ENCODE peak calls at places on chromosomes 6 and 20, in seven cellular contexts. C is IMR-90, U is HCT116, H is tibial nerve, S is A549, N is astrocyte of the cerebellum, G is colonic mucosa. F is an unnamed sample.

GRCh38 chr6:121830759-121831158 is 395.3 kb downstream of the GJA1 start:
- DNase-seq in H (no peak), N (no peak), G (no peak), C (no peak), U (no peak), S (no peak), F (no peak)

GRCh38 chr6:8014947-8015346 is 49.2 kb downstream of the BLOC1S5 start:
- DNase-seq in U (no peak), G (no peak), N (no peak), H (no peak), C (peak), S (no peak), F (no peak)

GRCh38 chr20:19652591-19653026 is 105.4 kb upstream of the RIN2 start:
- DNase-seq in S (no peak), C (no peak), N (no peak), G (no peak), H (no peak), U (no peak), F (no peak)

GRCh38 chr20:46991850-46992639 is 97.4 kb downstream of the EYA2 start:
- DNase-seq in G (no peak), U (no peak), C (no peak), H (no peak), N (no peak), S (no peak), F (no peak)

GRCh38 chr6:7163661-7164071 is 55.9 kb downstream of the RREB1 start:
- DNase-seq in C (no peak), H (no peak), S (no peak), G (no peak), N (no peak), U (no peak), F (no peak)

GRCh38 chr20:57911512-57912226 is 201.9 kb upstream of the PMEPA1 start:
- DNase-seq in G (no peak), U (no peak), C (no peak), S (no peak), N (no peak), H (no peak), F (no peak)

GRCh38 chr6:136208783-136209182 is 41.3 kb downstream of the MTFR2 start:
- DNase-seq in U (no peak), G (no peak), H (no peak), S (no peak), C (no peak), N (no peak), F (no peak)

GRCh38 chr20:6311841-6312655 is 189.2 kb upstream of the FERMT1 start:
- DNase-seq in C (no peak), U (no peak), H (no peak), G (no peak), S (no peak), N (no peak), F (no peak)

GRCh38 chr20:57743450-57744095 is 33.8 kb upstream of the PMEPA1 start:
- DNase-seq in G (peak), S (peak), N (no peak), U (no peak), C (no peak), H (no peak), F (no peak)

GRCh38 chr6:120826253-120826652 is 508.0 kb downstream of the TBC1D32 start:
- DNase-seq in U (peak), S (peak), C (no peak), H (no peak), G (peak), N (no peak), F (no peak)

GRCh38 chr6:64715624-64716023 is 991.4 kb downstream of the EYS start:
- DNase-seq in U (no peak), S (no peak), N (no peak), C (no peak), G (no peak), H (no peak), F (no peak)

GRCh38 chr6:112286756-112287155 is 32.4 kb upstream of the LAMA4 start:
- DNase-seq in H (no peak), G (no peak), C (no peak), U (no peak), N (no peak), S (no peak), F (no peak)

GRCh38 chr20:14918281-14918680 is 580.9 kb upstream of the FLRT3 start:
- DNase-seq in G (no peak), S (no peak), C (no peak), H (no peak), U (no peak), N (no peak), F (no peak)

GRCh38 chr20:47419953-47420352 is 63.5 kb upstream of the ZMYND8 start:
- DNase-seq in C (no peak), U (no peak), S (no peak), H (no peak), G (no peak), N (no peak), F (no peak)

GRCh38 chr20:57205625-57206219 is 60.7 kb downstream of the BMP7 start:
- DNase-seq in G (no peak), H (no peak), C (peak), N (no peak), U (peak), S (peak), F (no peak)

GRCh38 chr6:136551103-136551502 is 881 bp upstream of the MAP7 start:
- DNase-seq in G (no peak), H (no peak), N (no peak), S (no peak), C (no peak), U (no peak), F (no peak)

GRCh38 chr6:44321210-44321609 is 8.1 kb upstream of the AARS2 start:
- DNase-seq in C (no peak), G (no peak), U (no peak), N (no peak), S (no peak), H (no peak), F (no peak)

GRCh38 chr20:48180637-48181036 is 395.4 kb upstream of the SULF2 start:
- DNase-seq in U (no peak), G (no peak), S (peak), N (peak), C (peak), H (no peak), F (no peak)

GRCh38 chr20:20498081-20498861 is 130.4 kb downstream of the INSM1 start:
- DNase-seq in H (no peak), U (no peak), C (peak), G (no peak), N (peak), S (no peak), F (no peak)

DNA sequence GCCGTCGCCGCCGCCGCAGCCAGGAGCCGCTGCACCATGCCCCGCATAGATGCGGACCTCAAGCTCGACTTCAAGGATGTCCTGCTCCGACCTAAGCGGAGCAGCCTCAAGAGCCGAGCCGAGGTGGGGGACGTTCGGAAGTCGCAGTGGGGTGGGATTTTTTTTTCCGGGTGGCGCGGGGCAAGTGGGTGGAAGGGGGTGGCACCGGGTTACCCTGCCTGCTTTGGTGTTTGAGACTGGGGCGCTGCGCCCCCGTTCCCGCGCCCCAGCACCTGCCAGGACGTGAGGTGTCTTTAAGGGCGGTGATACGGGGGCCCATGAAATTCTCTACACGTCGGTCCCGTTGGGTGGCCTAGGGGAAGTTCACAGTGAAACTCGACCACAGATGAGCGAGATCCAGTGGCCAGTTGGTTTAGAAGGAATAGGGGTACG is 287 bp downstream of the GMPR start:
- DNase-seq in H (no peak), S (no peak), C (no peak), U (no peak), G (no peak), N (no peak), F (no peak)
- TF ChIP-seq CTCF in H (no peak), S (no peak), C (no peak), U (no peak), G (no peak), N (no peak), F (no peak)

GRCh38 chr20:39985276-39985675 is 703.8 kb downstream of the MAFB start:
- DNase-seq in S (no peak), G (no peak), H (no peak), N (no peak), C (no peak), U (no peak), F (no peak)
- TF ChIP-seq CTCF in S (no peak), G (no peak), H (no peak), N (no peak), C (no peak), U (no peak), F (no peak)

DNA sequence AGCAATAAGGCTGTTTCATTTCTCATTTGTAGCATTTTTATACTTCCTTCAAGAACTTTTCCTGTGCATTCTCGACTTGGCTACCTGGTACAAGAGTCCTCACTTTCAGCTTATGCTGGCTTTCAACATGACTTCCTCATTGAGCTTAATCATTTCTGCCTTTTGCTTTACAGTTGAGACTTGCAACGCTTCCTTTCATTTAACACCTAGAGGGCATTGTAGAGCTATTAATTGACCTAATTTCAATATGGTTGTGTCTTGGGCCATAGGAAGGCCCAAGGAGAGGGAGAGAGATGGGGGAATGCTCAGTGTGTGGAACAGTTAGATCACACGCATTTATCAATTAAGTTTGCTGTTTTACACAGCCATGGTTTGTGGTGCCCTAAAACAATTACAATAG is 37.2 kb downstream of the SLC22A2 start:
- DNase-seq in S (peak), N (no peak), H (no peak), G (no peak), C (no peak), U (no peak), F (no peak)
- TF ChIP-seq CTCF in S (peak), N (no peak), H (no peak), G (no peak), C (no peak), U (peak), F (no peak)

DNA sequence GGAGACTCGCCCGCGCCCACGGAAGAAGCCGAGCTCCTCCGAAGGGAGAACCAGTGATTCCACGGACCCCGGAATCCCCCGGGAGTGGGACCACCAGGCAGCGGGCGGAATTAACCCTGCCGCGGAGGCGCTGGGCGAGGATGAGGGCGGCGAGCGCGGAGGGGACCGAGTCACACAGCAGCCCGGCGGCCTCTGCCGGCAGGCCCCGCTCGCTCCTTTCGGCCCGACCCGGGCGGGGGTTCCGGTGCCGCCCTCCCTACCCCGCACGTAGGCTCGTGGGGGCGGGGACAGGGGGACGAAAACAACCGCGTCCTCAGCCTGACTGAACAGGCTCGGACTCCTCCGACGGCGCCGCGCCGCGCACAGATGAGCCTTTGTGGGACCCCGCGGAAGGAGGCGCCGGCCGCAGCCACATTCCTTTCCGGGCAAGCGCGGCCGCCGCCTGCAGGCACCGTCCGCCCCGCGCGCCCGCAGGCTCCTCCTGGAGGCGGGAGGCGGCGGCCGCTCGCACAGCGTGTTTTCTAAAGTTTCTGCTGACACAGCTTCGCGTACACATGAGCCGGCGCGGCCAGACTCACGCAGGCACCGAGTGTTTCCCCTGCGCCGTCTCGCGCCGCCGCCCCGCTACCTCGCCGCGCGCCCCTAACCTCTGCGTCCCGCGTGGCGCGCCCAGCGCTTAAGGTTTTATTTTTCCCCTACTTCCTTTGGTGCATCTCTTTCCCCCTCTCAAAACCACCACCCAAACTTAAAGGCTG is 244.3 kb downstream of the ARID1B start:
- DNase-seq in G (peak), H (peak), C (peak), U (peak), N (peak), S (peak), F (peak)
- TF ChIP-seq CTCF in G (peak), H (peak), C (peak), U (peak), N (peak), S (peak), F (no peak)

GRCh38 chr6:87070750-87071149 is 24.2 kb downstream of the CGA start:
- DNase-seq in G (no peak), N (no peak), S (no peak), C (no peak), H (no peak), U (no peak), F (no peak)

GRCh38 chr6:87071683-87072082 is 23.2 kb downstream of the CGA start:
- DNase-seq in U (no peak), G (no peak), H (no peak), C (no peak), S (no peak), N (no peak), F (no peak)

GRCh38 chr6:87065117-87065516 is 29.8 kb downstream of the CGA start:
- DNase-seq in S (no peak), C (no peak), G (no peak), U (no peak), H (no peak), N (no peak), F (no peak)

GRCh38 chr6:87068804-87069203 is 26.1 kb downstream of the CGA start:
- DNase-seq in C (no peak), U (no peak), N (no peak), G (no peak), H (no peak), S (no peak), F (no peak)

DNA sequence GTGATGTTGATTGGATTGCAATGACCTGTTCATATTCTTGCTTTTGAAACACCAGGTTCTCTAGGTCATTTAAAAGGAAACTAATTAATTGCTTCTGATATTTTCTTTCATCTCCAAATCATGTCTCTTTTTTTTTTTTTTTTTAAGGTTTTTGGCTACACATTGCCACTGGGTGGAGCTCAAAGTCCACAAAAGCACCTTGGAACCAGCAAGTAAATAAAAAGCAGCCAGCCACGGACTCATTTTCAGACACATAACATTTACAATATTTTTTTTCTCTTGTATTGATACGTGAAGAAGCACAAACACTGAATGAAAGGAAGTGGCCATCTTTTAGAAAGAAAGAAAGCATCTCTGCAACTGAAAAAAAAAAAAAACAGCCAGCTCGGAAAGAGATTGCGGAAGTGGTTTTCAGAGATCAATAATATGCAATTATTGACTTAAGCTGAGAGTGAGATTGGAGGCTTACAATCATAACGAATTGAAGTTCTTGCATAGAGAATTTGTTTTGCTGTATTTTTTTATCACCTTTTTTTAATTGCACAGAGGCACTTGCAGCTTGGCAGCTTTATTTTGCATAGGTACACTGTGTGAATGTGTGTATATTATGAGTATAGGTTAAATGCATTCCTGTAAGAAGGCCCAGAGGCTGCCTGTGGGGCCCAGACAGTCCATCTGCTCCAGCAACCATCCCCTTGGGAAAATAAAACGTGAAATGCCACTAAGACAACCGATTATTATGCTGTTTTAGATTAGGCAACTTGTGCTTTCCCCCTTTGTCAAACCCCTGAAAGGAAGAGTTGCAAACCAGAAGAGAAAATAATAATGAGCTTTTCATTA is 28.2 kb downstream of the CGA start:
- DNase-seq in H (no peak), S (peak), N (peak), G (peak), U (peak), C (peak), F (no peak)
- TF ChIP-seq CTCF in H (no peak), S (peak), N (peak), G (peak), U (peak), C (peak), F (no peak)

GRCh38 chr6:127547909-127548649 is 28.9 kb upstream of the C6orf58 start:
- DNase-seq in C (peak), H (no peak), G (no peak), U (no peak), N (no peak), S (no peak), F (no peak)
- TF ChIP-seq CTCF in C (peak), H (no peak), G (no peak), U (peak), N (no peak), S (peak), F (no peak)

GRCh38 chr6:42322676-42323075 is 105.0 kb upstream of the MRPS10 start:
- DNase-seq in G (no peak), U (no peak), H (no peak), N (no peak), S (no peak), C (no peak), F (no peak)
- TF ChIP-seq CTCF in G (no peak), U (peak), H (no peak), N (no peak), S (no peak), C (no peak), F (no peak)

DNA sequence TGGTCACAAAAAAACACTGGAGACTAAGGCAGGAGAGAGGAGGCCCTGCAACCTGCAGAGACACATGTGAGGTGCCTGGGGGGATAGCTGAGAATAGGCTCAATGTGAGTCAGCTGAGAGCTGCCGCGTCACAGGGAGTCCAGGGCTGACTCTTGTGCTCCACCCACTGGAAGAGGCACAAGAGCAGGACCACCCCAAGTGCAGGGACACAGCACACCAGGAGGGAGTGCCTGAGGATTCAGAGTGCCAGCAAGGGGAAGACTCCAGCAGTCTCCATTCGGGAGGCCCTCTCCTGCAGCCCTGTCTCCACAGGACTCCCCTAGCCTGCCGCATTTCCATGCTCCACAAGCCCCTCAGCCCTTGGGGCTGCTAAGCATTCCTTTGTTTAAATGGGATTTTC is 105.5 kb downstream of the HUS1B start:
- DNase-seq in H (no peak), U (no peak), G (no peak), S (peak), N (no peak), C (peak), F (no peak)
- TF ChIP-seq CTCF in H (no peak), U (no peak), G (no peak), S (no peak), N (peak), C (peak), F (no peak)